ENCODE peak calls at places on chromosomes 16 and 17, in five cellular contexts. F is PC-3, K is HCT116, R is breast epithelium, D is adrenal gland. V is an unnamed sample.

GRCh38 chr16:84611041-84611440 is 6.8 kb downstream of the COTL1 start:
- DNase-seq in F (no peak), K (no peak), R (no peak), D (no peak), V (no peak)

GRCh38 chr17:81157848-81158687 is 7.2 kb upstream of the PVALEF start:
- DNase-seq in K (no peak), R (no peak), F (no peak), D (no peak), V (no peak)

GRCh38 chr16:70428178-70428998 is 10.5 kb downstream of the ST3GAL2 start:
- DNase-seq in D (peak; percentile 99), F (peak; percentile 91), K (peak; percentile 51), R (peak; percentile 71), V (peak; percentile 68)

GRCh38 chr17:46968224-46968834 is 10.7 kb downstream of the RPRML start:
- DNase-seq in D (no peak), F (no peak), K (no peak), R (no peak), V (no peak)

GRCh38 chr16:30925646-30926332 is 2.4 kb downstream of the FBXL19 start:
- DNase-seq in R (no peak), K (no peak), F (no peak), D (no peak), V (no peak)

GRCh38 chr16:31265329-31266245 is 5.8 kb downstream of the ITGAM start:
- DNase-seq in K (no peak), F (peak; percentile 46), D (no peak), R (no peak), V (no peak)

GRCh38 chr16:67641779-67642708 is 2.9 kb upstream of the CARMIL2 start:
- DNase-seq in R (peak; percentile 51), D (peak; percentile 88), F (peak; percentile 15), K (no peak), V (no peak)

GRCh38 chr16:20865420-20866126 is 34.6 kb downstream of the DCUN1D3 start:
- DNase-seq in F (peak; percentile 14), K (peak; percentile 51), R (no peak), D (no peak), V (peak; percentile 50)

GRCh38 chr17:63834431-63835166 is 7.1 kb upstream of the FTSJ3 start:
- DNase-seq in K (peak; percentile 83), F (peak; percentile 92), D (peak; percentile 77), R (no peak), V (peak; percentile 66)

GRCh38 chr17:9006175-9006767 is 15.0 kb upstream of the NTN1 start:
- DNase-seq in F (no peak), D (no peak), K (no peak), R (no peak), V (no peak)

GRCh38 chr17:78653382-78653781 is 76.2 kb upstream of the DNAH17 start:
- DNase-seq in F (peak; percentile 58), K (no peak), D (peak; percentile 14), R (no peak), V (no peak)

GRCh38 chr17:78126895-78127239 is 1.7 kb downstream of the TMC6 start:
- DNase-seq in D (no peak), R (no peak), F (no peak), K (no peak), V (no peak)

GRCh38 chr17:10772425-10773380 is 31.2 kb downstream of the TMEM238L start:
- DNase-seq in K (peak; percentile 26), D (no peak), F (peak; percentile 83), R (no peak), V (peak; percentile 17)

DNA sequence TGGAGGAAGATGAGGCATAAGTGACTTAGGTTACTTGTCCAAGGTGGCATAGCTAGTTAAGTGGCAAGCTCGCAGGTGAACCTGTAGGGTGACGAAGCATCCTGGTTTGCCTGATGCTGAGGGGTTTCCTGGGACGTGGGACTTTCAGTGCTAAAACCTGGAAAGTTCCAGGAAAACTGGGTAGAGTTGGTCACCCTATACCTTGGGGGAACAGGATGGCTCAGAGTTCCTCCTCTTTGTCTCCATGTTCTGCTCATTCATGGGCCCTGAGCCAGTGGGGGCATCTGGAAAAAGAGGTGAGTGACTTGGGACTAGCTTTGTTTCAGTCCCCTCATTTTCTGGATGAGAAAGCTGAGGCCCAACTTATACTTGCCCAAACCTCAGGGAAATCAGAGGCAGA is 268.0 kb upstream of the N4BP1 start:
- DNase-seq in F (no peak), K (no peak), R (no peak), D (no peak), V (no peak)
- H3K4me3 ChIP-seq in F (no peak overlapping the region), K (no peak overlapping the region), R (no peak overlapping the region), D (no peak overlapping the region), V (no peak overlapping the region)

GRCh38 chr17:35138218-35138617 is 3.9 kb downstream of the NLE1 start:
- DNase-seq in R (no peak), F (no peak), D (no peak), K (no peak), V (no peak)

GRCh38 chr17:35144840-35145239 is 2.7 kb upstream of the NLE1 start:
- DNase-seq in D (no peak), F (no peak), K (no peak), R (no peak), V (no peak)

GRCh38 chr17:35141681-35142466 is at the start of gene NLE1:
- DNase-seq in F (peak; percentile 70), K (peak; percentile 71), R (peak; percentile 52), D (peak; percentile 75), V (peak; percentile 57)

GRCh38 chr17:35146214-35146833 is 1.3 kb upstream of the UNC45B start:
- DNase-seq in K (no peak), D (no peak), F (no peak), R (no peak), V (no peak)

GRCh38 chr17:35142467-35142796 is 329 bp upstream of the NLE1 start:
- DNase-seq in D (no peak), R (no peak), F (no peak), K (no peak), V (no peak)
- TF ChIP-seq CTCF in D (peak; percentile 21), R (no peak), F (no peak), K (no peak), V (no peak)

GRCh38 chr17:48608921-48609505 is 1.8 kb downstream of the HOXB7 start:
- DNase-seq in R (no peak), F (no peak), D (no peak), K (no peak), V (no peak)

GRCh38 chr17:48611213-48611612 is 396 bp upstream of the HOXB7 start:
- DNase-seq in F (no peak), R (no peak), D (peak; percentile 47), K (no peak), V (no peak)

GRCh38 chr17:48611681-48612455 is 1.1 kb upstream of the HOXB7 start:
- DNase-seq in F (no peak), R (no peak), D (peak; percentile 53), K (no peak), V (no peak)

GRCh38 chr17:48609754-48610281 is 999 bp downstream of the HOXB7 start:
- DNase-seq in K (no peak), D (no peak), R (no peak), F (no peak), V (no peak)

GRCh38 chr17:48610282-48611211 is at the start of gene HOXB7:
- DNase-seq in D (peak; percentile 71), R (no peak), F (no peak), K (no peak), V (no peak)
- H3K4me3 ChIP-seq in D (peak within 1 kb of the TSS; percentile 60), R (peak within 1 kb of the TSS; percentile 54), F (peak within 1 kb of the TSS; percentile 61), K (peak within 1 kb of the TSS; percentile 80), V (peak within 1 kb of the TSS; percentile 30)

DNA sequence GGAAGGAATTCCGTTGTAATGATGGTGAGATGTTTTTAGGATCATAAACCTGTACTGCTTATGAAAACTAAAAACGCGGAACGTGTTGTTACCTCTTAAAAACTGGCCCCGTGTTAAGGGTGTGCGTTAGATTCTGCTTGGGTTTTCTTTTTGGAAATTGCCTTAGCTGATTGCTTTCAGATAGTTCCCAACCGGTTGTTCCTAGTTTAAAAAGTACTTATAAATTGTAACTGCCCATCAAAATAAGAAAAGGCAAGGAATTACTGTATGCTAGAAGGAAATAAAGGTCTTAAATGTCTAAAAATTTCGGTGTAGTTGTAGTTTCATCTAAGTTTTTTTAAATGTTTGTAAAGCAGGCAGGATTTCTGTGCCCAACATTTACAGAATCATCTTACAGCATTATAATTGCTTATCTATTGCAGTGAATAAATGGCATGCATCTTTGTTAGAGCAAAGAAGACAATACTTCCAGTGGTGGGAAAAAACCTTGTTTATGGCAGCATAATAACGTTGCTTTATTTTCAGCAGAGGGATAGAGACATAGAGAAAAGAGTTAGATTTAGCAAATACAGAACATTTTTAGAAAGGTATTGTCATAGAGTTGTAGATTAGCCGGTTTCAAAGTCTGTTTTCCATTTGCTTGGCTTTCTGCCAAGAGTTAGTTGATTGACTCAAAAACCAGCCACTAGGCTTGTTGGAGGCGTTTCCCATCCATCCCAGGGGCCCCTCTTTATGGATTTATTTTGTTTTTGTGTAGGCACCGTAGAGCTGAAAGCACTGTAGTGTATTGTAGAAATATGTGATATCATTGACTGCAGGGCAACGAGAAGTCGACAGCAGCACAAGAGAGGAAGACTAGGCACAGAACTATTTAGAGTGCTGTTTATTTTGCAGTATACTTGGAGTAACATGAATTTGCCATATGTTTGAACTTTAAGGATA is 1.7 kb downstream of the PPM1D start:
- DNase-seq in F (peak; percentile 88), D (peak; percentile 36), R (no peak), K (peak; percentile 60), V (peak; percentile 65)
- TF ChIP-seq CTCF in F (peak; percentile 42), D (peak; percentile 7), R (peak; percentile 21), K (no peak), V (no peak)

DNA sequence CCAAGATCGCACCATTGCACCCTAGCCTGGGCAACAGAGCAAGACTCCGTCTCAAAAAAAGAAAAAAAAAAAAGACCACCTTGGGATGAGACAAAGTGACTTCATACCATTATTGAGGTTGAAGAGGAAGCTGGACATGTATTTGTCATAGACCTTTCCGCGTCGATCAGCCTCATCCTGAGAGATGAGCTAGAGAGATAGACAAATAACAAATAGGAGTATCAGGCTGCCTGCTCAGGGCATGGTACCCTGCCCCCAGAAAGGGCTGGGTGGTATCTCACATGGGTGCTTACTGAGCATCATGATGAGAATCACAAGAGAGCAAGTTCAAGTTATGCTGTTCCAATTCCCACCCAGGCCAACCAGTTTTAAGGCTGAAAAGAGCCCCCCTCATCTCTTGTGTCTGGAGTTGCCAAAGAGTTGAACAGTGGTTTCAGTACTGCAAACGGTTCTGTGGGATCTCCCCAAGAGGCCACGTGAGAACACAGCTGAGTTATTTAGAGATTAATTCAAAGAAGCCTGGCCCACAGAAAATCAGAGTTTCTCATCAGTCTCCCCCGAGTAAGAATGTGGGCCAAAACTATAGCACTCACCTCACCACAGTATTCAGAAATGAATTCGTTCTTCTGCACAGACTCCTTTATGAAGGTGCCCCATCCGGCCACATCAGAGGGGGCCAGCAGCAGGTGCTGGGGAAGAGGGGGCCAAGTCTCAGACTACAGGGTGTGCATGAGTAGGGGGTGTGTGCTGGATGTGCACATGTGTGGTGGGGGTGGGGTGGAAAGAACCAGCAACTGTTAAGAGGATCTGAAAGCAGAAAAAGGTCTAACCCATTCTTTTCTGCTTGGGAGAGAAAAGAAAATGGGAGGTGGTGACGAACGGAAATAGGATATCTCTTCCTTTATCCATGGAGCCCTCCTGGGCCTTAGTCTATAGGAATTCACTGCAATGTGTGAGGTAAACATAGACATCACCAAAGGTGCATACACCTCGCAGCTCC is 22.5 kb downstream of the CNTNAP1 start:
- DNase-seq in F (no peak), D (no peak), K (no peak), R (no peak), V (no peak)
- H3K4me3 ChIP-seq in F (no peak overlapping the region), D (no peak overlapping the region), K (no peak overlapping the region), R (no peak overlapping the region), V (no peak overlapping the region)

V was measured in HFF-Myc.